ENCODE peak calls at places on chromosome 5, in ten cellular contexts. D is endothelial cell of umbilical vein; X is effector CD8-positive, alpha-beta T cell; G is activated gamma-delta T cell treated with Interleukin-2 at 50 U/mL for 16 hours; Y is T-helper 22 cell; V is bronchial epithelial cell; H is psoas muscle; T is GM13976; R is LoVo; S is kidney tubule cell. O is an unnamed sample.

GRCh38 chr5:172820046-172820767 is 13.8 kb upstream of the ERGIC1 start:
- DNase-seq in H (no peak), R (no peak), D (no peak), S (peak; percentile 95), G (no peak), T (no peak), X (no peak), Y (no peak), V (peak; percentile 99), O (peak; percentile 55)

GRCh38 chr5:142053434-142054253 is 40.8 kb upstream of the GNPDA1 start:
- DNase-seq in Y (no peak), V (peak; percentile 49), X (no peak), H (no peak), R (peak; percentile 32), S (peak; percentile 44), T (no peak), G (no peak), D (peak; percentile 33), O (peak; percentile 59)

GRCh38 chr5:146718628-146719027 is 159.9 kb downstream of the PPP2R2B start:
- DNase-seq in R (no peak), Y (no peak), T (no peak), D (no peak), X (no peak), S (peak; percentile 27), H (no peak), V (peak; percentile 17), G (no peak), O (no peak)

GRCh38 chr5:111829701-111830100 is 72.7 kb upstream of the NREP start:
- DNase-seq in Y (no peak), X (no peak), H (no peak), S (peak; percentile 72), R (peak; percentile 3), D (no peak), G (no peak), V (peak; percentile 70), T (no peak), O (peak; percentile 25)

GRCh38 chr5:145479862-145480261 is 355.3 kb downstream of the PRELID2 start:
- DNase-seq in R (no peak), G (no peak), D (no peak), X (no peak), T (no peak), V (peak; percentile 55), Y (no peak), S (peak; percentile 42), H (no peak), O (peak; percentile 39)

GRCh38 chr5:172370648-172371248 is 83.6 kb downstream of the SH3PXD2B start:
- DNase-seq in X (no peak), V (peak; percentile 62), H (no peak), S (peak; percentile 46), Y (no peak), T (no peak), D (peak; percentile 35), G (no peak), R (no peak), O (peak; percentile 85)

GRCh38 chr5:42970636-42971559 is 69.2 kb downstream of the ANXA2R start:
- DNase-seq in D (no peak), V (no peak), Y (no peak), R (no peak), X (no peak), S (no peak), G (no peak), H (no peak), T (no peak), O (peak; percentile 15)

GRCh38 chr5:96468956-96469355 is 35.9 kb upstream of the PCSK1 start:
- DNase-seq in G (no peak), H (no peak), R (no peak), V (no peak), S (peak; percentile 78), X (no peak), D (no peak), Y (no peak), T (no peak), O (no peak)

GRCh38 chr5:17852701-17853100 is 218.4 kb downstream of the TAF11L14 start:
- DNase-seq in X (no peak), S (no peak), T (no peak), H (no peak), G (no peak), V (peak; percentile 3), R (no peak), Y (no peak), D (no peak), O (peak; percentile 50)

GRCh38 chr5:78647838-78648358 is 674 bp downstream of the LHFPL2 start:
- DNase-seq in V (peak; percentile 32), S (peak; percentile 65), H (peak; percentile 61), X (no peak), D (peak; percentile 50), G (no peak), Y (no peak), R (peak; percentile 42), T (peak; percentile 63), O (peak; percentile 39)